ENCODE peak calls at places on chromosome 21, in seven cellular contexts. F is heart right ventricle; K is AML-193; N is stimulated activated CD4-positive, alpha-beta T cell treated with anti-CD3 and anti-CD28 coated beads, Interleukin-4, amount 100 ng/mL, for 48 hours; W is T-cell; E is activated CD4-positive, CD25-positive, alpha-beta regulatory T cell; L is non-pigmented ciliary epithelial cell. B is an unnamed sample.

GRCh38 chr21:16330340-16331319 is 600.8 kb downstream of the USP25 start:
- DNase-seq in W (no peak), F (peak), E (no peak), N (no peak), L (peak), K (peak), B (no peak)

GRCh38 chr21:32819702-32820101 is 48.1 kb upstream of the PAXBP1 start:
- DNase-seq in L (no peak), W (no peak), N (no peak), F (peak), E (no peak), K (no peak), B (no peak)

GRCh38 chr21:28069446-28069845 is 923.2 kb downstream of the LTN1 start:
- DNase-seq in W (no peak), L (peak), E (no peak), N (no peak), K (no peak), F (no peak), B (no peak)

GRCh38 chr21:44572959-44573583 is 458 bp upstream of the KRTAP10-4 start:
- DNase-seq in K (no peak), E (no peak), W (no peak), N (no peak), L (no peak), F (no peak), B (no peak)

GRCh38 chr21:24367936-24368335 is 1239.3 kb downstream of the MRPL39 start:
- DNase-seq in K (no peak), W (no peak), L (peak), N (no peak), E (no peak), F (no peak), B (no peak)

GRCh38 chr21:39484711-39485264 is 33.0 kb downstream of the SH3BGR start:
- DNase-seq in K (no peak), L (no peak), W (no peak), F (no peak), N (no peak), E (no peak), B (no peak)

GRCh38 chr21:43957629-43958362 is 54.3 kb upstream of the TRAPPC10 start:
- DNase-seq in F (no peak), L (no peak), N (no peak), W (no peak), E (no peak), K (no peak), B (no peak)

GRCh38 chr21:44407493-44407892 is 47.8 kb upstream of the LRRC3 start:
- DNase-seq in F (no peak), N (peak), W (no peak), E (no peak), L (no peak), K (no peak), B (no peak)

GRCh38 chr21:40227111-40227510 is 359.9 kb downstream of the PCP4 start:
- DNase-seq in L (no peak), N (no peak), K (no peak), E (no peak), W (no peak), F (no peak), B (no peak)

GRCh38 chr21:31335957-31336738 is 7.9 kb downstream of the TIAM1 start:
- DNase-seq in F (peak), K (no peak), E (no peak), L (peak), N (no peak), W (no peak), B (no peak)

GRCh38 chr21:25670726-25671125 is 31.7 kb downstream of the JAM2 start:
- DNase-seq in F (no peak), N (no peak), E (no peak), W (no peak), L (no peak), K (no peak), B (no peak)

GRCh38 chr21:42063206-42063577 is 7.9 kb upstream of the UMODL1 start:
- DNase-seq in W (no peak), L (no peak), K (no peak), F (no peak), N (no peak), E (no peak), B (no peak)

GRCh38 chr21:41815652-41816582 is 49.1 kb upstream of the RIPK4 start:
- DNase-seq in F (no peak), W (no peak), K (no peak), L (no peak), E (no peak), N (no peak), B (no peak)

GRCh38 chr21:26850116-26850643 is 5.0 kb upstream of the ADAMTS1 start:
- DNase-seq in L (no peak), F (no peak), K (peak), E (no peak), N (no peak), W (no peak), B (no peak)

GRCh38 chr21:45922648-45923047 is 58.9 kb upstream of the COL6A1 start:
- DNase-seq in F (no peak), E (no peak), L (no peak), K (no peak), N (no peak), W (no peak), B (no peak)

GRCh38 chr21:44592446-44593365 is at the start of gene KRTAP10-6:
- DNase-seq in K (no peak), E (no peak), F (no peak), W (no peak), L (no peak), N (no peak), B (no peak)

GRCh38 chr21:34154878-34155277 is 81.5 kb downstream of the MRPS6 start:
- DNase-seq in N (no peak), E (no peak), K (no peak), L (no peak), F (no peak), W (no peak), B (no peak)

GRCh38 chr21:14492890-14493289 is 53.2 kb downstream of the SAMSN1 start:
- DNase-seq in L (no peak), F (no peak), E (no peak), N (no peak), W (no peak), K (no peak), B (no peak)

GRCh38 chr21:45570071-45570470 is 27.8 kb upstream of the SLC19A1 start:
- DNase-seq in N (no peak), E (no peak), F (no peak), L (no peak), W (no peak), K (no peak), B (no peak)

GRCh38 chr21:17542371-17542992 is 29.6 kb downstream of the CXADR start:
- DNase-seq in E (no peak), W (no peak), L (no peak), N (no peak), K (no peak), F (no peak), B (no peak)

GRCh38 chr21:34126269-34126668 is 52.9 kb downstream of the MRPS6 start:
- DNase-seq in F (no peak), N (no peak), W (peak), K (no peak), E (no peak), L (no peak), B (no peak)

GRCh38 chr21:29403922-29404538 is 105.3 kb downstream of the BACH1 start:
- DNase-seq in E (no peak), F (no peak), L (no peak), K (peak), W (no peak), N (no peak), B (no peak)

GRCh38 chr21:34227386-34227852 is 136.4 kb upstream of the KCNE2 start:
- DNase-seq in E (no peak), K (no peak), W (no peak), L (no peak), N (no peak), F (no peak), B (no peak)

GRCh38 chr21:36099000-36099399 is 29.2 kb downstream of the CBR1 start:
- DNase-seq in F (no peak), L (no peak), W (no peak), N (no peak), K (no peak), E (no peak), B (no peak)

GRCh38 chr21:44718571-44718970 is 7.2 kb upstream of the TSPEAR start:
- DNase-seq in L (no peak), W (no peak), F (no peak), N (no peak), K (no peak), E (no peak), B (no peak)

GRCh38 chr21:33514234-33514633 is 22.7 kb upstream of the DNAJC28 start:
- DNase-seq in N (no peak), E (no peak), L (no peak), F (no peak), W (no peak), K (no peak), B (no peak)

GRCh38 chr21:34865922-34866271 is 183.2 kb downstream of the RUNX1 start:
- DNase-seq in F (no peak), W (no peak), L (no peak), N (no peak), K (peak), E (peak), B (no peak)

GRCh38 chr21:42056996-42057689 is 14.0 kb upstream of the UMODL1 start:
- DNase-seq in W (no peak), K (no peak), E (no peak), L (peak), F (no peak), N (no peak), B (peak)

GRCh38 chr21:21003701-21004100 is 5.5 kb downstream of the NCAM2 start:
- DNase-seq in W (no peak), E (no peak), F (no peak), N (no peak), K (peak), L (no peak), B (no peak)

GRCh38 chr21:37670883-37671282 is 245.4 kb downstream of the KCNJ6 start:
- DNase-seq in K (no peak), F (no peak), E (no peak), L (peak), N (no peak), W (no peak), B (no peak)

GRCh38 chr21:42658320-42659105 is 5.1 kb downstream of the PDE9A start:
- DNase-seq in K (no peak), F (no peak), N (no peak), W (no peak), E (no peak), L (no peak), B (no peak)

GRCh38 chr21:40886931-40887330 is 40.0 kb upstream of the DSCAM start:
- DNase-seq in E (no peak), W (no peak), L (no peak), F (no peak), K (no peak), N (no peak), B (no peak)

GRCh38 chr21:43726686-43727570 is 8.0 kb downstream of the PDXK start:
- DNase-seq in K (no peak), L (no peak), W (no peak), E (no peak), N (no peak), F (no peak), B (no peak)

GRCh38 chr21:42262826-42263225 is 43.9 kb downstream of the ABCG1 start:
- DNase-seq in W (no peak), E (no peak), F (peak), L (no peak), K (no peak), N (no peak), B (no peak)

GRCh38 chr21:43289442-43289841 is 120.6 kb downstream of the CRYAA start:
- DNase-seq in E (no peak), N (no peak), K (no peak), L (no peak), W (no peak), F (no peak), B (no peak)

GRCh38 chr21:40699366-40699765 is 147.6 kb downstream of the DSCAM start:
- DNase-seq in N (no peak), E (no peak), F (no peak), W (no peak), L (no peak), K (no peak), B (no peak)

GRCh38 chr21:41142051-41142795 is 25.7 kb upstream of the BACE2 start:
- DNase-seq in F (peak), K (no peak), N (no peak), W (no peak), L (peak), E (no peak), B (no peak)